ENCODE peak calls at places on chromosomes 6 and 20, in five cellular contexts. One of them, this sample, is unnamed.

GRCh38 chr6:116355796-116356195 is 15.0 kb upstream of the DSE start:
- DNase-seq in upper lobe of right lung: no peak
- DNase-seq in small intestine: no peak
- DNase-seq in CD4-positive, alpha-beta memory T cell: no peak
- DNase-seq in PC-9: no peak
- DNase-seq in this sample: no peak

GRCh38 chr6:137866200-137866913 is 702 bp upstream of the TNFAIP3 start:
- DNase-seq in upper lobe of right lung: no peak
- DNase-seq in small intestine: no peak
- DNase-seq in CD4-positive, alpha-beta memory T cell: no peak
- DNase-seq in PC-9: peak
- DNase-seq in this sample: no peak

GRCh38 chr6:166586424-166587156 is at the start of gene RAMACL:
- DNase-seq in upper lobe of right lung: no peak
- DNase-seq in small intestine: peak
- DNase-seq in CD4-positive, alpha-beta memory T cell: peak
- DNase-seq in PC-9: peak
- DNase-seq in this sample: peak

GRCh38 chr6:41065550-41066026 is 6.6 kb downstream of the OARD1 start:
- DNase-seq in upper lobe of right lung: no peak
- DNase-seq in small intestine: peak
- DNase-seq in CD4-positive, alpha-beta memory T cell: no peak
- DNase-seq in PC-9: no peak
- DNase-seq in this sample: no peak

GRCh38 chr6:5860849-5861248 is 145.9 kb downstream of the NRN1 start:
- DNase-seq in upper lobe of right lung: no peak
- DNase-seq in small intestine: no peak
- DNase-seq in CD4-positive, alpha-beta memory T cell: no peak
- DNase-seq in PC-9: no peak
- DNase-seq in this sample: no peak

GRCh38 chr6:126258150-126258549 is 81.8 kb upstream of the CENPW start:
- DNase-seq in upper lobe of right lung: no peak
- DNase-seq in small intestine: no peak
- DNase-seq in CD4-positive, alpha-beta memory T cell: no peak
- DNase-seq in PC-9: no peak
- DNase-seq in this sample: no peak

GRCh38 chr6:153947817-153948447 is 91.1 kb upstream of the OPRM1 start:
- DNase-seq in upper lobe of right lung: no peak
- DNase-seq in small intestine: peak
- DNase-seq in CD4-positive, alpha-beta memory T cell: no peak
- DNase-seq in PC-9: peak
- DNase-seq in this sample: no peak

GRCh38 chr6:219641-220198 is 72.6 kb upstream of the DUSP22 start:
- DNase-seq in upper lobe of right lung: peak
- DNase-seq in small intestine: no peak
- DNase-seq in CD4-positive, alpha-beta memory T cell: no peak
- DNase-seq in PC-9: peak
- DNase-seq in this sample: peak

GRCh38 chr6:3337521-3338350 is 79.0 kb downstream of the PSMG4 start:
- DNase-seq in upper lobe of right lung: no peak
- DNase-seq in small intestine: no peak
- DNase-seq in CD4-positive, alpha-beta memory T cell: no peak
- DNase-seq in PC-9: peak
- DNase-seq in this sample: no peak

GRCh38 chr6:27303613-27304272 is 8.3 kb downstream of the POM121L2 start:
- DNase-seq in upper lobe of right lung: no peak
- DNase-seq in small intestine: no peak
- DNase-seq in CD4-positive, alpha-beta memory T cell: no peak
- DNase-seq in PC-9: no peak
- DNase-seq in this sample: no peak

GRCh38 chr20:42484335-42484734 is 705.4 kb downstream of the PTPRT start:
- DNase-seq in upper lobe of right lung: no peak
- DNase-seq in small intestine: no peak
- DNase-seq in CD4-positive, alpha-beta memory T cell: no peak
- DNase-seq in PC-9: no peak
- DNase-seq in this sample: no peak

GRCh38 chr6:18976091-18976490 is 588.9 kb downstream of the RNF144B start:
- DNase-seq in upper lobe of right lung: no peak
- DNase-seq in small intestine: no peak
- DNase-seq in CD4-positive, alpha-beta memory T cell: no peak
- DNase-seq in PC-9: no peak
- DNase-seq in this sample: no peak

GRCh38 chr6:75932067-75932466 is 140.4 kb downstream of the IMPG1 start:
- DNase-seq in upper lobe of right lung: no peak
- DNase-seq in small intestine: peak
- DNase-seq in CD4-positive, alpha-beta memory T cell: no peak
- DNase-seq in PC-9: peak
- DNase-seq in this sample: no peak

GRCh38 chr6:133099573-133099972 is 141.6 kb upstream of the EYA4 start:
- DNase-seq in upper lobe of right lung: no peak
- DNase-seq in small intestine: no peak
- DNase-seq in CD4-positive, alpha-beta memory T cell: no peak
- DNase-seq in PC-9: no peak
- DNase-seq in this sample: no peak

GRCh38 chr6:5174756-5175155 is 86.0 kb downstream of the LYRM4 start:
- DNase-seq in upper lobe of right lung: no peak
- DNase-seq in small intestine: no peak
- DNase-seq in CD4-positive, alpha-beta memory T cell: peak
- DNase-seq in PC-9: no peak
- DNase-seq in this sample: no peak

GRCh38 chr6:149938571-149939462 is 3.0 kb upstream of the ULBP2 start:
- DNase-seq in upper lobe of right lung: no peak
- DNase-seq in small intestine: peak
- DNase-seq in CD4-positive, alpha-beta memory T cell: peak
- DNase-seq in PC-9: no peak
- DNase-seq in this sample: no peak
- H3K27ac ChIP-seq in upper lobe of right lung: no peak
- H3K27ac ChIP-seq in small intestine: no peak
- H3K27ac ChIP-seq in CD4-positive, alpha-beta memory T cell: peak
- H3K27ac ChIP-seq in PC-9: no peak
- H3K27ac ChIP-seq in this sample: no peak

DNA sequence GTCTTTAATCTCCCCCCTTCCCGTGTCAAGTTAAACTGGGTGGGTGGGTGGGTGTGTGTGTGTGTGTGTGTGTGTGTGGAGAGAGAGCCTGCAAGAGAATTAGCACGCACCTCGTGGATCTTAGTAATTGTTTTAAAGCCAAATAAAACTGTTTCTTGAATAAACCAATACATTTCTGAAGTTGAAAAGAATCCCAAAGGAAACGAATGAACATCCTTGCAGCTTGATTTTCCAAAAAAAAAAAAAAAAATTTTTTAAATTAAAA is 374 bp upstream of the BICRAL start:
- DNase-seq in upper lobe of right lung: no peak
- DNase-seq in small intestine: no peak
- DNase-seq in CD4-positive, alpha-beta memory T cell: peak
- DNase-seq in PC-9: no peak
- DNase-seq in this sample: no peak
- H3K4me3 ChIP-seq in upper lobe of right lung: peak
- H3K4me3 ChIP-seq in small intestine: peak
- H3K4me3 ChIP-seq in CD4-positive, alpha-beta memory T cell: no peak
- H3K4me3 ChIP-seq in PC-9: peak
- H3K4me3 ChIP-seq in this sample: peak

DNA sequence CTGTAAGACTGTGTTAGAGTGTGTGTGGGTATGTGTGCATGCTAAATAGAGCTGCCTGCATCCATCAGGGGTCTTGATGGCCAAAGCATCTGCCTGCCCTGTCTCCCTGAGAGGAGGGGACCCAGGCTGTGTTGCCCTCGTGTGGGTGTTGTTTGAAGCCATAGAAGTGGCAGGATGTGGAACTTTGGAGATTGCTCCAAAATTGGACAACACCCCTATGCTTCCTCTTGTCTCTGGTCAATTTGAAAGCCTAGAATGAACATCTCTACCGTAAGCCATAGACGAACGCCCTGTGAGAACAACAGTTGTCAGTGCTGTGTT is 82.6 kb downstream of the ASXL1 start:
- DNase-seq in upper lobe of right lung: no peak
- DNase-seq in small intestine: no peak
- DNase-seq in CD4-positive, alpha-beta memory T cell: no peak
- DNase-seq in PC-9: no peak
- DNase-seq in this sample: no peak
- H3K27ac ChIP-seq in upper lobe of right lung: no peak
- H3K27ac ChIP-seq in small intestine: no peak
- H3K27ac ChIP-seq in CD4-positive, alpha-beta memory T cell: no peak
- H3K27ac ChIP-seq in PC-9: no peak
- H3K27ac ChIP-seq in this sample: no peak

GRCh38 chr6:145694083-145694737 is 41.1 kb downstream of the EPM2A start:
- DNase-seq in upper lobe of right lung: no peak
- DNase-seq in small intestine: no peak
- DNase-seq in CD4-positive, alpha-beta memory T cell: no peak
- DNase-seq in PC-9: no peak
- DNase-seq in this sample: no peak

GRCh38 chr6:145704153-145704781 is 31.1 kb downstream of the EPM2A start:
- DNase-seq in upper lobe of right lung: no peak
- DNase-seq in small intestine: no peak
- DNase-seq in CD4-positive, alpha-beta memory T cell: no peak
- DNase-seq in PC-9: no peak
- DNase-seq in this sample: no peak

GRCh38 chr6:145699462-145699861 is 35.9 kb downstream of the EPM2A start:
- DNase-seq in upper lobe of right lung: no peak
- DNase-seq in small intestine: no peak
- DNase-seq in CD4-positive, alpha-beta memory T cell: no peak
- DNase-seq in PC-9: no peak
- DNase-seq in this sample: no peak
- H3K4me3 ChIP-seq in upper lobe of right lung: no peak
- H3K4me3 ChIP-seq in small intestine: no peak
- H3K4me3 ChIP-seq in CD4-positive, alpha-beta memory T cell: no peak
- H3K4me3 ChIP-seq in PC-9: no peak
- H3K4me3 ChIP-seq in this sample: no peak

GRCh38 chr6:155309150-155309549 is 5.1 kb downstream of the TFB1M start:
- DNase-seq in upper lobe of right lung: no peak
- DNase-seq in small intestine: no peak
- DNase-seq in CD4-positive, alpha-beta memory T cell: no peak
- DNase-seq in PC-9: no peak
- DNase-seq in this sample: no peak

GRCh38 chr6:155311076-155311475 is 3.2 kb downstream of the TFB1M start:
- DNase-seq in upper lobe of right lung: no peak
- DNase-seq in small intestine: no peak
- DNase-seq in CD4-positive, alpha-beta memory T cell: no peak
- DNase-seq in PC-9: no peak
- DNase-seq in this sample: no peak

GRCh38 chr6:155310596-155310995 is 3.7 kb downstream of the TFB1M start:
- DNase-seq in upper lobe of right lung: no peak
- DNase-seq in small intestine: no peak
- DNase-seq in CD4-positive, alpha-beta memory T cell: no peak
- DNase-seq in PC-9: no peak
- DNase-seq in this sample: no peak

GRCh38 chr6:155303361-155303870 is 10.9 kb downstream of the TFB1M start:
- DNase-seq in upper lobe of right lung: no peak
- DNase-seq in small intestine: no peak
- DNase-seq in CD4-positive, alpha-beta memory T cell: no peak
- DNase-seq in PC-9: no peak
- DNase-seq in this sample: no peak

DNA sequence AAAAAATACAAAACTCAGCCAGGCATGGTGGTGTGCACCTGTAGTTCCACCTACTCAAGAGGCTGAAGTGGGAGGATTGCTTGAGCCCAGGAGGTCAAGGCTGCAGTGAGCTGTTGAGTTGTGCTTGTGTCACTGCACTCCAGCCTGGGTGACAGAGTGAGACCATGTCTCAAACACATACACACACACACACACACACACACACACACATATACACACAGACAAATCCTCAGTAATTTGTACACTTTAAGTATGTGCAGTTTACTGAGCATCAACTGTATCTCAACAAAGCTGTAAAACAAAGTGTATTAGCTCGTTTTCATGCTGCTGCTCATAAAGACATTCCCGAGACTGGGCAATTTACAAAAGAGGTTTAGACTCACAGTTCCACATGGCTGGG is 7.3 kb downstream of the TFB1M start:
- DNase-seq in upper lobe of right lung: no peak
- DNase-seq in small intestine: no peak
- DNase-seq in CD4-positive, alpha-beta memory T cell: no peak
- DNase-seq in PC-9: no peak
- DNase-seq in this sample: no peak
- H3K27ac ChIP-seq in upper lobe of right lung: no peak
- H3K27ac ChIP-seq in small intestine: no peak
- H3K27ac ChIP-seq in CD4-positive, alpha-beta memory T cell: no peak
- H3K27ac ChIP-seq in PC-9: no peak
- H3K27ac ChIP-seq in this sample: no peak

DNA sequence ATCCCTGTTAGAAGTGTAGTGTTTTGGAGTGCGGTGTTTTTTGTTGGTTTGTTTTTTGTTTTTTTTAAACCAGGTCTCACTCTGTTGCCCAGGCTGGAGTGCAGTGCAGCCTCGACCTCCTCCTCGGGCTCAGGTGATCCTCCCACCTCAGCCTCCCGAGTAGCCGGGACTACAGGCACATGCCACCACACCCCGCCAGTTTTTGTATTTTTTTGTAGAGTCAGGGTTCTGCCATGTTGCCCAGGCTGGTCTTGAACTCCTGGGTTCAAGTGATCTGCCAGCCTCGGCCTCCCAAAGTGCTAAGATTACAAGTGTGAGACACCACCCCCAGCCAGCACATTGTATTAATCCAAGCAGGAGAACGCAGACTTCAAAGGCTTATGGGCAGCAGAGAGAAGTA is 1.3 kb upstream of the TOP1 start:
- DNase-seq in upper lobe of right lung: no peak
- DNase-seq in small intestine: no peak
- DNase-seq in CD4-positive, alpha-beta memory T cell: no peak
- DNase-seq in PC-9: no peak
- DNase-seq in this sample: no peak
- H3K4me3 ChIP-seq in upper lobe of right lung: no peak
- H3K4me3 ChIP-seq in small intestine: no peak
- H3K4me3 ChIP-seq in CD4-positive, alpha-beta memory T cell: no peak
- H3K4me3 ChIP-seq in PC-9: peak
- H3K4me3 ChIP-seq in this sample: no peak

This sample was measured in transverse colon.